ENCODE peak calls at places on chromosomes 13 and 19, in four cellular contexts. N is PC-3; W is stimulated activated CD4-positive, alpha-beta T cell treated with anti-CD3 and anti-CD28 coated beads, TNF-alpha, amount 100 ng/mL, for 4 hours; M is H9. J is an unnamed sample.

GRCh38 chr13:43815204-43815603 is 28.4 kb upstream of the ENOX1 start:
- DNase-seq in N (no peak), M (no peak), W (no peak), J (no peak)

GRCh38 chr13:35131471-35131870 is 189.4 kb downstream of the NBEA start:
- DNase-seq in M (no peak), N (no peak), W (no peak), J (no peak)

GRCh38 chr13:23741879-23742510 is 147.2 kb downstream of the MIPEP start:
- DNase-seq in M (peak; percentile 66), N (peak; percentile 39), W (no peak), J (peak; percentile 13)

GRCh38 chr19:18468517-18468916 is 30.6 kb upstream of the ISYNA1 start:
- DNase-seq in N (peak; percentile 46), M (no peak), W (no peak), J (peak; percentile 36)

GRCh38 chr13:94557836-94558235 is 38.1 kb downstream of the TGDS start:
- DNase-seq in N (no peak), M (no peak), W (no peak), J (no peak)

GRCh38 chr13:26910754-26911465 is 150.3 kb upstream of the GPR12 start:
- DNase-seq in M (no peak), N (no peak), W (no peak), J (no peak)

GRCh38 chr13:97757807-97758206 is 195.7 kb upstream of the IPO5 start:
- DNase-seq in N (no peak), M (no peak), W (no peak), J (no peak)

GRCh38 chr13:66200555-66200954 is 1029.6 kb downstream of the PCDH9 start:
- DNase-seq in M (no peak), W (no peak), N (no peak), J (no peak)

GRCh38 chr13:111371211-111371610 is 50.8 kb downstream of the TEX29 start:
- DNase-seq in M (no peak), W (no peak), N (no peak), J (no peak)

GRCh38 chr13:27583645-27584044 is 36.7 kb downstream of the LNX2 start:
- DNase-seq in N (no peak), W (no peak), M (no peak), J (no peak)

GRCh38 chr13:100210966-100211710 is 122.2 kb downstream of the PCCA start:
- DNase-seq in W (no peak), M (no peak), N (no peak), J (no peak)

GRCh38 chr13:109569938-109570711 is 216.3 kb downstream of the IRS2 start:
- DNase-seq in W (no peak), M (no peak), N (no peak), J (no peak)

GRCh38 chr19:13782537-13782936 is 8.3 kb downstream of the C19orf53 start:
- DNase-seq in M (no peak), W (no peak), N (no peak), J (no peak)

GRCh38 chr13:39538826-39539555 is 64.0 kb downstream of the LHFPL6 start:
- DNase-seq in W (no peak), M (no peak), N (peak; percentile 42), J (no peak)

GRCh38 chr13:43991773-43992201 is 112.1 kb downstream of the LACC1 start:
- DNase-seq in N (peak; percentile 14), M (no peak), W (no peak), J (no peak)

GRCh38 chr13:107568181-107568580 is 647.2 kb downstream of the LIG4 start:
- DNase-seq in M (no peak), W (no peak), N (no peak), J (no peak)

GRCh38 chr13:25455146-25455545 is 83.4 kb downstream of the ATP8A2 start:
- DNase-seq in W (no peak), N (peak; percentile 40), M (no peak), J (peak; percentile 87)

GRCh38 chr19:29540128-29540527 is 14.3 kb downstream of the VSTM2B start:
- DNase-seq in M (peak; percentile 17), W (no peak), N (no peak), J (no peak)

GRCh38 chr13:78820541-78820940 is 161.6 kb upstream of the OBI1 start:
- DNase-seq in W (no peak), M (no peak), N (no peak), J (no peak)

GRCh38 chr13:97574926-97575325 is 141.0 kb downstream of the RAP2A start:
- DNase-seq in M (peak; percentile 72), N (peak; percentile 59), W (no peak), J (peak; percentile 65)

GRCh38 chr13:71218960-71219359 is 648.0 kb downstream of the DACH1 start:
- DNase-seq in W (no peak), N (peak; percentile 48), M (no peak), J (peak; percentile 18)

GRCh38 chr19:46603195-46603637 is 2.1 kb downstream of the CALM3 start:
- DNase-seq in W (no peak), M (no peak), N (no peak), J (no peak)

GRCh38 chr13:113526466-113527220 is 36.1 kb upstream of the DCUN1D2 start:
- DNase-seq in M (no peak), W (no peak), N (no peak), J (no peak)

GRCh38 chr19:3983936-3984583 is 1.2 kb downstream of the EEF2 start:
- DNase-seq in W (no peak), N (peak; percentile 17), M (peak; percentile 29), J (peak; percentile 61)

GRCh38 chr19:51368366-51369282 is at the start of gene CLDND2:
- DNase-seq in N (no peak), M (no peak), W (no peak), J (no peak)

GRCh38 chr19:46116121-46116520 is 8.4 kb downstream of the IGFL3 start:
- DNase-seq in N (no peak), M (no peak), W (no peak), J (no peak)

GRCh38 chr19:35267818-35268545 is 780 bp upstream of the USF2 start:
- DNase-seq in W (peak; percentile 44), N (peak; percentile 66), M (peak; percentile 61), J (peak; percentile 67)

GRCh38 chr13:80177327-80177726 is 163.6 kb downstream of the SPRY2 start:
- DNase-seq in W (no peak), N (peak; percentile 45), M (peak; percentile 44), J (peak; percentile 26)

GRCh38 chr13:40595693-40596092 is 70.7 kb downstream of the FOXO1 start:
- DNase-seq in M (no peak), N (peak; percentile 4), W (no peak), J (no peak)